ENCODE peak calls at places on chromosomes 7 and 10, in seven cellular contexts. Y is foreskin melanocyte; P is fibroblast of the conjunctiva; Q is HepG2; L is heart left ventricle; H is activated CD4-positive, CD25-positive, alpha-beta regulatory T cell treated with anti-CD3 and anti-CD28 coated beads, Interleukin-2, amount 50 U/mL, for 72 hours; C is stimulated activated CD4-positive, alpha-beta T cell treated with anti-CD3 and anti-CD28 coated beads, TNF-alpha, amount 100 ng/mL, for 24 hours. W is an unnamed sample.

GRCh38 chr10:74738985-74739567 is 87.3 kb upstream of the KAT6B start:
- DNase-seq in L (no peak), Q (peak), Y (no peak), P (no peak), H (no peak), C (no peak), W (no peak)

GRCh38 chr10:36450385-36450784 is 675.0 kb upstream of the ANKRD30A start:
- DNase-seq in L (peak), H (no peak), C (no peak), P (no peak), Q (no peak), Y (no peak), W (no peak)

GRCh38 chr7:6026011-6026819 is 5.0 kb upstream of the ANKRD61 start:
- DNase-seq in Y (peak), C (peak), Q (peak), P (peak), H (peak), L (peak), W (peak)

GRCh38 chr10:79221110-79222051 is 125.9 kb upstream of the PPIF start:
- DNase-seq in Y (no peak), Q (no peak), C (no peak), L (peak), P (peak), H (no peak), W (no peak)

GRCh38 chr7:16323313-16323712 is 98.0 kb downstream of the CRPPA start:
- DNase-seq in Y (no peak), P (no peak), C (no peak), Q (no peak), H (no peak), L (no peak), W (no peak)

GRCh38 chr10:117741524-117741923 is 199.0 kb downstream of the EMX2 start:
- DNase-seq in Q (no peak), C (no peak), P (no peak), Y (no peak), L (no peak), H (no peak), W (no peak)

GRCh38 chr10:76168437-76168836 is 737.0 kb downstream of the LRMDA start:
- DNase-seq in Y (no peak), Q (no peak), C (no peak), P (no peak), L (no peak), H (no peak), W (no peak)

GRCh38 chr7:81767883-81768282 is 2.0 kb downstream of the HGF start:
- DNase-seq in Q (no peak), C (no peak), L (peak), Y (no peak), P (peak), H (no peak), W (no peak)

GRCh38 chr10:77512219-77512578 is 125.4 kb downstream of the KCNMA1 start:
- DNase-seq in Q (no peak), C (no peak), H (no peak), Y (no peak), L (no peak), P (no peak), W (no peak)

GRCh38 chr7:149741629-149742028 is 31.8 kb downstream of the ZNF467 start:
- DNase-seq in P (no peak), H (no peak), Q (no peak), Y (no peak), L (peak), C (no peak), W (no peak)

GRCh38 chr7:80095545-80095944 is 39.1 kb upstream of the GNAI1 start:
- DNase-seq in H (no peak), Y (no peak), Q (no peak), P (no peak), C (no peak), L (no peak), W (no peak)

GRCh38 chr7:91694221-91694856 is 186.2 kb downstream of the MTERF1 start:
- DNase-seq in P (no peak), Q (no peak), Y (no peak), H (no peak), L (no peak), C (no peak), W (no peak)

GRCh38 chr10:104925232-104925851 is 284.3 kb downstream of the SORCS3 start:
- DNase-seq in Y (peak), P (peak), L (no peak), Q (peak), H (no peak), C (no peak), W (peak)

GRCh38 chr10:132588301-132589013 is 50.9 kb downstream of the INPP5A start:
- DNase-seq in L (peak), C (no peak), H (no peak), Q (no peak), P (no peak), Y (peak), W (peak)

GRCh38 chr10:102455893-102456471 is 4.6 kb upstream of the C10orf95 start:
- DNase-seq in L (no peak), Y (no peak), C (no peak), P (peak), H (no peak), Q (no peak), W (no peak)

GRCh38 chr10:132306951-132307751 is 599 bp downstream of the STK32C start:
- DNase-seq in L (peak), Y (no peak), P (no peak), H (peak), Q (peak), C (no peak), W (no peak)

GRCh38 chr7:26580666-26581065 is 283.7 kb downstream of the SKAP2 start:
- DNase-seq in Q (no peak), C (no peak), L (no peak), P (no peak), Y (peak), H (no peak), W (no peak)

GRCh38 chr10:92914478-92915066 is 66.3 kb downstream of the EXOC6 start:
- DNase-seq in P (peak), Y (no peak), C (peak), L (peak), Q (peak), H (no peak), W (peak)

GRCh38 chr10:102555781-102556328 is 52.1 kb downstream of the SUFU start:
- DNase-seq in P (peak), H (no peak), Y (no peak), C (no peak), L (peak), Q (no peak), W (no peak)

GRCh38 chr10:101041252-101041761 is 10.3 kb downstream of the SFXN3 start:
- DNase-seq in L (peak), P (peak), Y (peak), Q (peak), C (peak), H (no peak), W (peak)

GRCh38 chr7:29230871-29231345 is 36.3 kb downstream of the CHN2 start:
- DNase-seq in C (no peak), Y (no peak), Q (peak), H (no peak), P (no peak), L (no peak), W (no peak)

GRCh38 chr7:95621404-95621803 is 25.1 kb upstream of the PDK4 start:
- DNase-seq in L (no peak), P (no peak), Q (no peak), C (no peak), Y (no peak), H (no peak), W (no peak)

GRCh38 chr10:14665865-14666857 is 108.5 kb downstream of the FAM107B start:
- DNase-seq in P (no peak), H (no peak), C (no peak), L (no peak), Q (no peak), Y (no peak), W (no peak)